ENCODE peak calls at places on chromosomes 12 and 14, in eight cellular contexts. C is mucosa of descending colon, M is EL, A is cortex of kidney, V is Right ventricle myocardium superior, X is Kasumi-1, D is endothelial cell, G is D341Med. K is an unnamed sample.

GRCh38 chr12:102232446-102232845 is 34.8 kb upstream of the PMCH start:
- DNase-seq in C (no peak), M (peak; percentile 3), A (no peak), V (no peak), X (no peak), D (no peak), G (no peak), K (no peak)

GRCh38 chr14:35687335-35687939 is 121.7 kb downstream of the RALGAPA1 start:
- DNase-seq in C (no peak), M (peak; percentile 48), A (no peak), V (no peak), X (peak; percentile 57), D (peak; percentile 30), G (peak; percentile 49), K (peak; percentile 71)

GRCh38 chr12:15044461-15044860 is 71.6 kb downstream of the PDE6H start:
- DNase-seq in C (no peak), M (peak; percentile 1), A (no peak), V (no peak), X (no peak), D (no peak), G (no peak), K (no peak)

GRCh38 chr12:99370742-99371141 is 276.8 kb upstream of the GARIN6 start:
- DNase-seq in C (no peak), M (no peak), A (no peak), V (no peak), X (no peak), D (no peak), G (no peak), K (no peak)

GRCh38 chr12:14833952-14834351 is 9.4 kb downstream of the ART4 start:
- DNase-seq in C (no peak), M (peak; percentile 37), A (no peak), V (no peak), X (no peak), D (no peak), G (no peak), K (peak; percentile 31)

GRCh38 chr14:29643415-29644206 is 284.0 kb downstream of the PRKD1 start:
- DNase-seq in C (no peak), M (peak; percentile 2), A (no peak), V (no peak), X (no peak), D (no peak), G (no peak), K (peak; percentile 62)

GRCh38 chr12:6850796-6851152 is 312 bp downstream of the CDCA3 start:
- DNase-seq in C (peak; percentile 81), M (no peak), A (no peak), V (no peak), X (no peak), D (no peak), G (no peak), K (no peak)

GRCh38 chr14:102504302-102504950 is 5.2 kb downstream of the ANKRD9 start:
- DNase-seq in C (no peak), M (no peak), A (no peak), V (peak; percentile 55), X (no peak), D (no peak), G (no peak), K (peak; percentile 73)

GRCh38 chr12:50241178-50241577 is 42.1 kb downstream of the LIMA1 start:
- DNase-seq in C (no peak), M (no peak), A (no peak), V (no peak), X (no peak), D (no peak), G (no peak), K (no peak)

GRCh38 chr14:89598548-89599186 is 181.6 kb upstream of the FOXN3 start:
- DNase-seq in C (no peak), M (no peak), A (no peak), V (no peak), X (peak; percentile 49), D (no peak), G (no peak), K (peak; percentile 4)

GRCh38 chr12:45934956-45935355 is 55.4 kb downstream of the SCAF11 start:
- DNase-seq in C (no peak), M (no peak), A (no peak), V (no peak), X (no peak), D (no peak), G (no peak), K (no peak)

GRCh38 chr12:115983226-115983798 is 294.2 kb downstream of the MED13L start:
- DNase-seq in C (no peak), M (peak; percentile 28), A (no peak), V (no peak), X (peak; percentile 62), D (peak; percentile 46), G (peak; percentile 67), K (no peak)

GRCh38 chr12:113269257-113269943 is 48.1 kb downstream of the TPCN1 start:
- DNase-seq in C (peak; percentile 40), M (no peak), A (no peak), V (no peak), X (no peak), D (no peak), G (no peak), K (no peak)

GRCh38 chr14:62718629-62719028 is 326.6 kb downstream of the KCNH5 start:
- DNase-seq in C (no peak), M (no peak), A (no peak), V (no peak), X (no peak), D (no peak), G (no peak), K (no peak)

GRCh38 chr12:46763230-46763629 is 62.6 kb downstream of the SLC38A4 start:
- DNase-seq in C (no peak), M (no peak), A (no peak), V (no peak), X (no peak), D (no peak), G (no peak), K (no peak)

GRCh38 chr14:24365600-24366374 is 2.2 kb upstream of the NFATC4 start:
- DNase-seq in C (peak; percentile 88), M (peak; percentile 94), A (no peak), V (peak; percentile 90), X (peak; percentile 76), D (peak; percentile 87), G (peak; percentile 66), K (peak; percentile 94)

GRCh38 chr12:79549531-79550271 is 141.1 kb downstream of the PAWR start:
- DNase-seq in C (no peak), M (no peak), A (no peak), V (no peak), X (no peak), D (no peak), G (no peak), K (no peak)

GRCh38 chr12:109793411-109793810 is 39.8 kb downstream of the TRPV4 start:
- DNase-seq in C (no peak), M (no peak), A (no peak), V (no peak), X (no peak), D (no peak), G (no peak), K (no peak)

GRCh38 chr12:5586201-5586600 is 154.3 kb downstream of the NTF3 start:
- DNase-seq in C (no peak), M (peak; percentile 75), A (no peak), V (no peak), X (no peak), D (no peak), G (no peak), K (no peak)

GRCh38 chr12:112950701-112951100 is 12.4 kb downstream of the OAS3 start:
- DNase-seq in C (no peak), M (no peak), A (no peak), V (no peak), X (no peak), D (no peak), G (no peak), K (no peak)

GRCh38 chr12:89140141-89140540 is 212.2 kb downstream of the DUSP6 start:
- DNase-seq in C (no peak), M (peak; percentile 26), A (no peak), V (no peak), X (no peak), D (no peak), G (no peak), K (no peak)

GRCh38 chr12:752673-753400 is 458 bp downstream of the WNK1 start:
- DNase-seq in C (peak; percentile 70), M (peak; percentile 52), A (no peak), V (peak; percentile 77), X (no peak), D (peak; percentile 67), G (peak; percentile 68), K (peak; percentile 80)

GRCh38 chr12:103401421-103401820 is 94.3 kb downstream of the C12orf42 start:
- DNase-seq in C (no peak), M (peak; percentile 42), A (no peak), V (no peak), X (no peak), D (no peak), G (no peak), K (peak; percentile 47)

GRCh38 chr14:51058382-51058781 is 36.5 kb downstream of the TRIM9 start:
- DNase-seq in C (no peak), M (no peak), A (no peak), V (no peak), X (no peak), D (no peak), G (no peak), K (no peak)

GRCh38 chr12:52907092-52907810 is 2.4 kb upstream of the KRT8 start:
- DNase-seq in C (peak; percentile 89), M (peak; percentile 29), A (no peak), V (no peak), X (no peak), D (no peak), G (no peak), K (no peak)

GRCh38 chr14:23294734-23295561 is 7.7 kb downstream of the PPP1R3E start:
- DNase-seq in C (no peak), M (peak; percentile 62), A (no peak), V (peak; percentile 50), X (peak; percentile 75), D (peak; percentile 49), G (no peak), K (peak; percentile 79)

GRCh38 chr14:104217486-104218360 is 79.3 kb downstream of the KIF26A start:
- DNase-seq in C (peak; percentile 22), M (no peak), A (no peak), V (no peak), X (no peak), D (no peak), G (no peak), K (no peak)

GRCh38 chr14:33307691-33308369 is 369.2 kb downstream of the NPAS3 start:
- DNase-seq in C (no peak), M (peak; percentile 38), A (no peak), V (no peak), X (no peak), D (no peak), G (no peak), K (no peak)

GRCh38 chr14:69328317-69328716 is 68.4 kb downstream of the GALNT16 start:
- DNase-seq in C (no peak), M (no peak), A (no peak), V (no peak), X (no peak), D (no peak), G (peak; percentile 64), K (no peak)

GRCh38 chr14:65478596-65478995 is 66.1 kb downstream of the FUT8 start:
- DNase-seq in C (no peak), M (peak; percentile 47), A (no peak), V (no peak), X (no peak), D (no peak), G (no peak), K (peak; percentile 79)

GRCh38 chr12:64665506-64665905 is 55.2 kb downstream of the RASSF3 start:
- DNase-seq in C (peak; percentile 32), M (no peak), A (no peak), V (no peak), X (no peak), D (peak; percentile 23), G (no peak), K (no peak)

GRCh38 chr14:104436741-104437701 is 142.5 kb upstream of the C14orf180 start:
- DNase-seq in C (no peak), M (no peak), A (no peak), V (peak; percentile 30), X (no peak), D (no peak), G (peak; percentile 28), K (no peak)